ENCODE peak calls at places on chromosomes 11 and 22, in eight cellular contexts. S is posterior cingulate gyrus; Q is nephron progenitor cell; R is NCI-H510A treated with DMSO at 0.1 percent for 48 hours; V is CD8-positive, alpha-beta memory T cell; Y is stimulated activated CD8-positive, alpha-beta memory T cell treated with anti-CD3 and anti-CD28 coated beads, Interleukin-7, amount 100 ng/mL, for 1 hour; X is NCI-H1105; J is NCI-H460. L is an unnamed sample.
A peak's percentile ranks its signal among the peaks of the same experiment; 100 is the strongest.

GRCh38 chr11:132793831-132794230 is 738.5 kb downstream of the OPCML start:
- DNase-seq in J (no peak), V (no peak), S (no peak), Q (no peak), R (no peak), Y (no peak), X (no peak), L (no peak)

GRCh38 chr11:7665473-7666291 is 7.6 kb downstream of the CYB5R2 start:
- DNase-seq in X (peak; percentile 55), V (peak; percentile 59), Y (peak; percentile 14), J (peak; percentile 65), S (peak; percentile 53), Q (peak; percentile 83), R (peak; percentile 45), L (peak; percentile 92)

GRCh38 chr11:35946766-35947165 is 2.9 kb downstream of the LDLRAD3 start:
- DNase-seq in J (no peak), V (no peak), S (no peak), X (no peak), Y (no peak), R (peak; percentile 13), Q (no peak), L (no peak)

GRCh38 chr22:46619830-46620501 is at the start of gene GRAMD4:
- DNase-seq in Y (no peak), J (no peak), S (peak; percentile 65), R (no peak), X (peak; percentile 34), V (no peak), Q (no peak), L (peak; percentile 63)

GRCh38 chr22:30705710-30706651 is 11.3 kb downstream of the OSBP2 start:
- DNase-seq in S (no peak), R (peak; percentile 7), X (no peak), Q (no peak), V (peak; percentile 22), Y (no peak), J (no peak), L (peak; percentile 34)

GRCh38 chr11:99519095-99519494 is 498.3 kb downstream of the CNTN5 start:
- DNase-seq in X (no peak), V (no peak), J (no peak), R (no peak), Q (no peak), Y (no peak), S (no peak), L (no peak)

GRCh38 chr11:123166095-123166559 is 28.9 kb downstream of the CLMP start:
- DNase-seq in X (peak; percentile 6), R (no peak), J (no peak), Y (no peak), S (peak; percentile 51), V (no peak), Q (peak; percentile 70), L (peak; percentile 79)

GRCh38 chr11:13429836-13430235 is 33.2 kb downstream of the BTBD10 start:
- DNase-seq in R (no peak), V (no peak), Y (no peak), Q (no peak), X (no peak), J (no peak), S (no peak), L (no peak)

GRCh38 chr11:60059052-60059451 is 2.6 kb downstream of the MS4A3 start:
- DNase-seq in J (no peak), Q (no peak), S (no peak), V (no peak), X (no peak), Y (no peak), R (no peak), L (no peak)

GRCh38 chr11:94544832-94545640 is 1.3 kb downstream of the FUT4 start:
- DNase-seq in Q (no peak), J (no peak), R (peak; percentile 24), V (no peak), Y (no peak), X (no peak), S (peak; percentile 9), L (peak; percentile 32)

GRCh38 chr11:113591122-113591521 is 115.0 kb downstream of the TMPRSS5 start:
- DNase-seq in Q (no peak), R (no peak), S (no peak), V (no peak), Y (no peak), X (peak; percentile 85), J (no peak), L (no peak)

GRCh38 chr11:35389112-35389511 is 30.2 kb downstream of the SLC1A2 start:
- DNase-seq in S (no peak), V (no peak), X (no peak), Y (no peak), Q (no peak), R (no peak), J (no peak), L (no peak)